ENCODE peak calls at places on chromosomes 5 and 9, in seven cellular contexts. T is pancreas, D is GM12878, B is RWPE2, V is GM12865, N is H9, A is fibroblast of lung. X is an unnamed sample.

GRCh38 chr5:32057157-32058096 is 116.7 kb downstream of the GOLPH3 start:
- DNase-seq in T (no peak), N (no peak), B (no peak), D (no peak), A (peak), V (no peak), X (no peak)

GRCh38 chr9:34929506-34930102 is 28.5 kb upstream of the PHF24 start:
- DNase-seq in N (peak), A (peak), B (no peak), T (no peak), D (no peak), V (peak), X (no peak)

GRCh38 chr9:3962467-3962866 is 337.4 kb downstream of the GLIS3 start:
- DNase-seq in D (no peak), A (peak), T (no peak), V (no peak), B (no peak), N (no peak), X (no peak)

GRCh38 chr9:111036946-111037743 is 1.1 kb downstream of the LPAR1 start:
- DNase-seq in D (no peak), V (peak), N (no peak), B (no peak), T (no peak), A (peak), X (no peak)

GRCh38 chr5:173496883-173497255 is 119.6 kb downstream of the BOD1 start:
- DNase-seq in A (no peak), T (no peak), D (no peak), N (peak), V (no peak), B (no peak), X (no peak)

GRCh38 chr5:119630752-119631440 is 1.5 kb downstream of the FAM170A start:
- DNase-seq in N (no peak), B (no peak), D (no peak), A (no peak), V (no peak), T (no peak), X (no peak)

GRCh38 chr5:103904651-103905050 is 342.1 kb upstream of the NUDT12 start:
- DNase-seq in D (no peak), V (no peak), T (no peak), N (no peak), B (no peak), A (no peak), X (no peak)

GRCh38 chr9:124137009-124137943 is 120.5 kb upstream of the NEK6 start:
- DNase-seq in T (no peak), N (no peak), V (peak), B (no peak), A (no peak), D (peak), X (no peak)

GRCh38 chr9:133137451-133138231 is 16.6 kb upstream of the RALGDS start:
- DNase-seq in D (no peak), T (peak), N (no peak), A (no peak), B (no peak), V (no peak), X (peak)

GRCh38 chr5:93193756-93194155 is 387.3 kb downstream of the NR2F1-AS1 start:
- DNase-seq in T (no peak), B (no peak), A (peak), N (no peak), D (no peak), V (no peak), X (no peak)

GRCh38 chr9:69582544-69583297 is 89.5 kb downstream of the APBA1 start:
- DNase-seq in D (no peak), T (no peak), N (peak), B (no peak), A (no peak), V (no peak), X (no peak)

GRCh38 chr5:169020102-169020501 is 280.8 kb downstream of the SLIT3 start:
- DNase-seq in D (no peak), T (no peak), V (no peak), A (peak), N (no peak), B (no peak), X (no peak)

GRCh38 chr5:23385036-23385435 is 122.4 kb upstream of the PRDM9 start:
- DNase-seq in N (no peak), A (no peak), D (no peak), T (no peak), B (no peak), V (no peak), X (no peak)

GRCh38 chr9:36748322-36748899 is 175.7 kb downstream of the MELK start:
- DNase-seq in B (no peak), T (no peak), V (peak), D (no peak), A (peak), N (peak), X (no peak)

GRCh38 chr9:120412425-120412951 is 167.5 kb downstream of the CDK5RAP2 start:
- DNase-seq in V (no peak), A (peak), N (peak), B (no peak), D (no peak), T (no peak), X (no peak)

GRCh38 chr5:81212211-81212687 is 20.9 kb upstream of the CKMT2 start:
- DNase-seq in V (peak), N (no peak), A (no peak), B (no peak), D (peak), T (peak), X (peak)

GRCh38 chr9:93592389-93593021 is 16.1 kb downstream of the PHF2 start:
- DNase-seq in B (no peak), N (peak), D (no peak), V (no peak), A (no peak), T (no peak), X (no peak)

GRCh38 chr5:10707198-10708187 is 53.5 kb downstream of the DAP start:
- DNase-seq in D (no peak), B (peak), V (no peak), T (no peak), N (no peak), A (no peak), X (no peak)

GRCh38 chr5:80119337-80119736 is 84.2 kb downstream of the THBS4 start:
- DNase-seq in T (no peak), N (no peak), B (no peak), D (no peak), V (no peak), A (no peak), X (no peak)

GRCh38 chr5:1251678-1252580 is 26.7 kb downstream of the SLC6A18 start:
- DNase-seq in D (no peak), A (no peak), B (no peak), N (no peak), T (no peak), V (no peak), X (no peak)

GRCh38 chr9:110104201-110104845 is 103.6 kb downstream of the C9orf152 start:
- DNase-seq in T (no peak), N (no peak), D (no peak), A (peak), V (peak), B (no peak), X (no peak)

GRCh38 chr9:130461218-130461630 is 16.5 kb downstream of the ASS1 start:
- DNase-seq in T (peak), A (peak), D (no peak), B (no peak), N (peak), V (peak), X (peak)

GRCh38 chr5:113384787-113385186 is 50.0 kb downstream of the TSSK1B start:
- DNase-seq in V (no peak), B (no peak), T (no peak), N (no peak), A (no peak), D (no peak), X (no peak)

GRCh38 chr5:122350496-122350895 is 38.5 kb downstream of the SNCAIP start:
- DNase-seq in T (no peak), D (no peak), V (no peak), N (no peak), B (no peak), A (peak), X (no peak)

GRCh38 chr5:54905942-54906537 is 79.4 kb downstream of the ESM1 start:
- DNase-seq in N (peak), D (no peak), B (no peak), A (peak), V (peak), T (peak), X (no peak)

GRCh38 chr5:102865171-102865509 is 110.0 kb downstream of the PAM start:
- DNase-seq in N (no peak), A (peak), B (no peak), T (no peak), V (no peak), D (no peak), X (no peak)

GRCh38 chr5:94689871-94690270 is 71.4 kb downstream of the SLF1 start:
- DNase-seq in N (no peak), A (peak), B (no peak), D (no peak), V (no peak), T (no peak), X (no peak)

GRCh38 chr9:33880562-33881089 is 63.7 kb downstream of the UBE2R2 start:
- DNase-seq in N (no peak), V (no peak), B (no peak), D (no peak), A (no peak), T (no peak), X (no peak)

GRCh38 chr5:157120102-157120501 is 11.3 kb upstream of the HAVCR2 start:
- DNase-seq in A (no peak), B (no peak), D (no peak), T (no peak), N (no peak), V (no peak), X (no peak)

GRCh38 chr9:79335987-79336386 is 235.8 kb upstream of the TLE4 start:
- DNase-seq in V (no peak), N (no peak), T (no peak), B (no peak), D (no peak), A (no peak), X (no peak)

GRCh38 chr9:71333311-71333710 is 211.9 kb upstream of the TRPM3 start:
- DNase-seq in A (no peak), T (no peak), B (no peak), V (no peak), D (no peak), N (no peak), X (no peak)

GRCh38 chr9:16824545-16825041 is 45.9 kb downstream of the BNC2 start:
- DNase-seq in B (no peak), T (no peak), V (peak), D (no peak), A (peak), N (peak), X (no peak)

GRCh38 chr5:19099195-19099594 is 888.8 kb downstream of the CDH18 start:
- DNase-seq in N (no peak), A (no peak), T (no peak), D (no peak), V (no peak), B (no peak), X (no peak)

GRCh38 chr5:96017951-96018350 is 56.3 kb upstream of the ELL2 start:
- DNase-seq in V (no peak), A (peak), N (no peak), B (no peak), T (no peak), D (no peak), X (no peak)

GRCh38 chr5:30850871-30851270 is 342.6 kb upstream of the CDH6 start:
- DNase-seq in V (no peak), T (no peak), A (no peak), B (no peak), N (no peak), D (no peak), X (no peak)

GRCh38 chr5:71830626-71831539 is 111.8 kb downstream of the CARTPT start:
- DNase-seq in A (peak), D (no peak), N (no peak), V (no peak), T (peak), B (no peak), X (peak)

GRCh38 chr5:123594434-123594833 is 82.5 kb downstream of the CSNK1G3 start:
- DNase-seq in B (no peak), A (no peak), D (no peak), N (no peak), V (no peak), T (no peak), X (no peak)

GRCh38 chr5:17203329-17204132 is 13.9 kb upstream of the BASP1 start:
- DNase-seq in A (peak), N (peak), B (no peak), T (no peak), V (peak), D (no peak), X (no peak)

GRCh38 chr5:74026310-74026709 is 400.3 kb downstream of the ARHGEF28 start:
- DNase-seq in V (no peak), N (no peak), A (no peak), T (no peak), D (no peak), B (no peak), X (no peak)

GRCh38 chr9:136597965-136598364 is 52.1 kb upstream of the NOTCH1 start:
- DNase-seq in D (no peak), N (no peak), B (no peak), T (peak), V (no peak), A (no peak), X (no peak)
- TF ChIP-seq CTCF in D (no peak), N (no peak), B (no peak), T (no peak), V (no peak), A (no peak), X (no peak)

GRCh38 chr5:132469380-132470372 is 20.9 kb downstream of the IRF1 start:
- DNase-seq in T (no peak), N (no peak), V (no peak), B (peak), D (no peak), A (peak), X (peak)
- TF ChIP-seq CTCF in T (no peak), N (no peak), V (peak), B (no peak), D (peak), A (peak), X (no peak)

GRCh38 chr5:150651924-150652688 is 8.9 kb upstream of the MYOZ3 start:
- DNase-seq in B (no peak), N (no peak), T (no peak), A (no peak), V (no peak), D (no peak), X (no peak)

GRCh38 chr5:150654181-150654580 is 6.9 kb upstream of the MYOZ3 start:
- DNase-seq in D (no peak), A (no peak), N (no peak), B (no peak), T (no peak), V (no peak), X (no peak)

GRCh38 chr5:150651382-150651781 is 9.7 kb upstream of the MYOZ3 start:
- DNase-seq in D (no peak), T (no peak), A (no peak), B (no peak), N (no peak), V (no peak), X (no peak)

GRCh38 chr5:150653762-150654158 is 7.3 kb upstream of the MYOZ3 start:
- DNase-seq in B (no peak), V (no peak), N (no peak), D (no peak), T (no peak), A (no peak), X (no peak)

DNA sequence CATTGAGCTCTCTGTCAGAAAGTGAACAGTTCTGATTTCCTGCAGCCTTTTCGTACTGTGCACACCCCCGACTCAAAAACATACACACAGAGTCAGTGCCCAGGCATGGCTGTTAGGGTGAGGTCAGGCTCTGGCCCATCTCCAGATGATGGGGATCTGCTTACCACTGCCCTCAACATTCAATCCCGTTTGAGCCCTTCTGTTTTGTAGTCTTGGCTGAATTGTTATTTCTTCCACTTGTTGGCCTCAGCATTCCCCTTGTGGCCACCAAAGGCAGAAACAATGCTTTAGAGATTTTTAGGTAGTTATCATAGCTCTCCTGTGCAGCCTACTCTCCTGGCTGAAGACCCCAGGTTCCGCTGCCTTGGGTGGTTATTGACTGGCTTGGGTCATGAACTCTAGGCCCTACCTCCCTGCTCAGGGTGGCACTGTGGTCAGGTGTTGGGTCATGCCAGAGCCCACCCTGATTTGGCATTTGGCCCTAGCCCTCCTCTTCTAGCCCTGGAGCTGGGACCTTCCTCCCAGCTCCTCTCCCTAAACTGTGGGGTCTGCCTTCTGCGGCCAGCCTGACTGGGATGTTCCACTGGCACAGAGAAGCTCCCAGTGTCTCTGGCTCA is 7.8 kb upstream of the MYOZ3 start:
- DNase-seq in T (no peak), D (no peak), B (no peak), N (no peak), A (peak), V (no peak), X (no peak)
- TF ChIP-seq CTCF in T (no peak), D (no peak), B (peak), N (no peak), A (peak), V (no peak), X (no peak)

GRCh38 chr5:146291421-146292074 is 47.1 kb upstream of the POU4F3 start:
- DNase-seq in B (no peak), T (no peak), N (no peak), A (peak), V (peak), D (no peak), X (no peak)
- TF ChIP-seq CTCF in B (peak), T (peak), N (peak), A (peak), V (peak), D (peak), X (peak)

GRCh38 chr5:43007246-43007910 is 32.7 kb downstream of the ANXA2R start:
- DNase-seq in D (no peak), B (no peak), V (peak), N (peak), T (no peak), A (peak), X (peak)
- TF ChIP-seq CTCF in D (no peak), B (no peak), V (no peak), N (no peak), T (no peak), A (no peak), X (no peak)

DNA sequence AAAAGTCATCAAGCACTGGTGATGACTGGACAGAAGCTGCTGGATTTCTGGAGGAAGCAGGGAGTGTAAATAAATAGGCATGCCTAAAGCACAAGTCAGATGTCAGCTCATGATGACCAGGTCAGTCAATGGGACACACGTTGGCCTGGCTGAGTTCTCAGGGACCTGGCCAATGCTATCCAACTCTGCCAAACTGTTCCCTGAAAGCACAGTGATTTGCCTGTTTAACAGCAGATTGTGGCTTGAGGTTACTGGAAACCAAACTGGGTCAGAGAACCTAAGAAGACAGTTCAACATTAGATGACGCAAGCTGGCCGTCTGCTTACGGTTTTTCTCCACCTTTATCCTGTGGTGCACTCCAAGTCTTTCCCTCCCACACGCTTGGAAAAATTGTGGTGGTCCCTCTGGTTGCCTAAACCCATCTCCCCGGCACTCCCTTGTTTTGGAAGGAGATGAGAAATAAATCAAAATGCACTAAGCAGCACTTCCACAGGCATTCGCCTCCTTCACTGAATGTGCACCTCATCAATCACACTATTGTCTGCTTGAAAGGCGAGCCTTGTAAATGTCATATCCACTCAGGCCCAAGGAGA is 199.4 kb downstream of the GAPVD1 start:
- DNase-seq in T (no peak), N (no peak), A (peak), D (no peak), B (no peak), V (no peak), X (no peak)
- TF ChIP-seq CTCF in T (no peak), N (no peak), A (no peak), D (no peak), B (no peak), V (no peak), X (no peak)

DNA sequence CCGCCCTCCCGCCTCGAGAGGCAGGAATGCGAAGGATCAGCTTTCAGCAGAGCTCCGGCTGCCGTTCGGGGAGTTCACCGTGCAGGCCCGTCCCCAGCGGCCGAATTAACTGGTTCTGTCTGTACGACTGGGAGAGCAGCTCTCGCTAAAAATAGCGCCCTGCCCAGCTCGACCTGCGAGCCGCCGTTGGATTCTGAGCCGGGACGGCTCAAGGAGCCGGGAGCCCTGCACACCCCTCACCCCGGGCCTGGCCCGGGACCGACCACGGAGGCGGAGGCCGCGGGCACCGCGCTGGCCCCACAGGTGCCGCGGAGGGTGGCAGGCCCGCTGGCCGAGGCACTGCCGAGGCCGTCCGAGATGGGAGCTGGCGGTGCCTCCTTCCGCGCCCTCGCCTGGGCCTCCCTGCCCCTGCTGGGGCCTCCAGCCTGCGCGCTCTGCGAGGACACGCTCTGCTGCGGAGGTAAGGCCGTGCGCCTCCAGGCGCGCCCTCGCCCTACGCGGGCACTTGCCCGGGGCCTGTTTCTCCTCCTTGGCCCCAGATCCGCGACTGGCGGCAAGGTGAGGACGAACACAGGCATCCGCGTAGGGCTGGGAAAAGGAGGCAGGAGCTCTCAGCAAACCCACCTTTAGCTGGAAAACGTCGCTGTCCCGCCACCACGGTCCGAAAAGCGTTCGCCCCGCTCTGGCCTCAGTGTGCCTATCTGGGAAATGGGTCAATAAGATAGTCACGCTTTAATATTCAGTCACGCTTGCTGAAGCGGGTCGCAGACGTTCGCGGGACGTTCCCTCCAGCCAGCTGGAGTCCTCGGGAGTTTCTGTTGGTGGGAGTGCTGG is 53.0 kb upstream of the DAB2IP start:
- DNase-seq in V (no peak), A (peak), N (peak), B (no peak), D (no peak), T (peak), X (peak)
- TF ChIP-seq CTCF in V (no peak), A (peak), N (peak), B (peak), D (no peak), T (no peak), X (peak)

X was measured in upper lobe of right lung.